ENCODE peak calls at places on chromosomes 6 and 20, in nine cellular contexts. One of them, this sample, is unnamed.

GRCh38 chr20:38165966-38166706 is 1.1 kb upstream of the TGM2 start:
- DNase-seq in uterus: no peak
- DNase-seq in astrocyte of the spinal cord: no peak
- DNase-seq in GM12864: no peak
- DNase-seq in stomach: no peak
- DNase-seq in mucosa of descending colon: no peak
- DNase-seq in OCI-LY7: no peak
- DNase-seq in lung: no peak
- DNase-seq in upper lobe of right lung: peak
- DNase-seq in this sample: no peak

GRCh38 chr6:51535327-51535726 is 552.1 kb downstream of the PKHD1 start:
- DNase-seq in mucosa of descending colon: no peak
- DNase-seq in stomach: no peak
- DNase-seq in lung: no peak
- DNase-seq in uterus: no peak
- DNase-seq in OCI-LY7: no peak
- DNase-seq in astrocyte of the spinal cord: no peak
- DNase-seq in upper lobe of right lung: no peak
- DNase-seq in GM12864: no peak
- DNase-seq in this sample: no peak

GRCh38 chr6:152185158-152185574 is 377.7 kb downstream of the ESR1 start:
- DNase-seq in stomach: no peak
- DNase-seq in uterus: no peak
- DNase-seq in mucosa of descending colon: no peak
- DNase-seq in lung: no peak
- DNase-seq in GM12864: no peak
- DNase-seq in astrocyte of the spinal cord: no peak
- DNase-seq in upper lobe of right lung: no peak
- DNase-seq in OCI-LY7: peak
- DNase-seq in this sample: peak

GRCh38 chr6:158016571-158017383 is 35.1 kb downstream of the SYNJ2 start:
- DNase-seq in astrocyte of the spinal cord: peak
- DNase-seq in lung: no peak
- DNase-seq in OCI-LY7: no peak
- DNase-seq in uterus: no peak
- DNase-seq in stomach: no peak
- DNase-seq in upper lobe of right lung: peak
- DNase-seq in mucosa of descending colon: no peak
- DNase-seq in GM12864: no peak
- DNase-seq in this sample: no peak

GRCh38 chr6:150088481-150089154 is 19.7 kb upstream of the ULBP3 start:
- DNase-seq in GM12864: no peak
- DNase-seq in uterus: no peak
- DNase-seq in astrocyte of the spinal cord: no peak
- DNase-seq in stomach: no peak
- DNase-seq in mucosa of descending colon: no peak
- DNase-seq in lung: no peak
- DNase-seq in OCI-LY7: no peak
- DNase-seq in upper lobe of right lung: no peak
- DNase-seq in this sample: no peak

GRCh38 chr6:63553208-63553607 is 19.1 kb upstream of the LOC128125822 start:
- DNase-seq in uterus: no peak
- DNase-seq in astrocyte of the spinal cord: no peak
- DNase-seq in upper lobe of right lung: no peak
- DNase-seq in GM12864: peak
- DNase-seq in stomach: no peak
- DNase-seq in lung: no peak
- DNase-seq in OCI-LY7: no peak
- DNase-seq in mucosa of descending colon: no peak
- DNase-seq in this sample: peak

GRCh38 chr6:151014404-151015150 is 149.1 kb downstream of the MTHFD1L start:
- DNase-seq in OCI-LY7: peak
- DNase-seq in stomach: peak
- DNase-seq in astrocyte of the spinal cord: peak
- DNase-seq in lung: peak
- DNase-seq in upper lobe of right lung: peak
- DNase-seq in mucosa of descending colon: peak
- DNase-seq in uterus: peak
- DNase-seq in GM12864: peak
- DNase-seq in this sample: peak

GRCh38 chr6:162200945-162201692 is 526.4 kb downstream of the PRKN start:
- DNase-seq in uterus: no peak
- DNase-seq in GM12864: no peak
- DNase-seq in mucosa of descending colon: no peak
- DNase-seq in stomach: no peak
- DNase-seq in lung: no peak
- DNase-seq in upper lobe of right lung: no peak
- DNase-seq in astrocyte of the spinal cord: no peak
- DNase-seq in OCI-LY7: no peak
- DNase-seq in this sample: no peak

GRCh38 chr6:113318553-113318952 is 538.6 kb upstream of the MARCKS start:
- DNase-seq in uterus: no peak
- DNase-seq in lung: no peak
- DNase-seq in mucosa of descending colon: no peak
- DNase-seq in stomach: no peak
- DNase-seq in upper lobe of right lung: no peak
- DNase-seq in GM12864: no peak
- DNase-seq in astrocyte of the spinal cord: peak
- DNase-seq in OCI-LY7: no peak
- DNase-seq in this sample: no peak

GRCh38 chr6:150144294-150144868 is 1.5 kb downstream of the PPP1R14C start:
- DNase-seq in lung: no peak
- DNase-seq in stomach: no peak
- DNase-seq in upper lobe of right lung: no peak
- DNase-seq in mucosa of descending colon: no peak
- DNase-seq in astrocyte of the spinal cord: no peak
- DNase-seq in OCI-LY7: no peak
- DNase-seq in GM12864: no peak
- DNase-seq in uterus: no peak
- DNase-seq in this sample: no peak

GRCh38 chr20:50038169-50038568 is 55.4 kb downstream of the SNAI1 start:
- DNase-seq in stomach: no peak
- DNase-seq in GM12864: no peak
- DNase-seq in lung: no peak
- DNase-seq in mucosa of descending colon: no peak
- DNase-seq in astrocyte of the spinal cord: no peak
- DNase-seq in uterus: no peak
- DNase-seq in OCI-LY7: no peak
- DNase-seq in upper lobe of right lung: no peak
- DNase-seq in this sample: no peak

GRCh38 chr6:14447240-14447639 is 329.7 kb downstream of the CD83 start:
- DNase-seq in upper lobe of right lung: no peak
- DNase-seq in astrocyte of the spinal cord: no peak
- DNase-seq in lung: no peak
- DNase-seq in GM12864: no peak
- DNase-seq in uterus: no peak
- DNase-seq in stomach: no peak
- DNase-seq in OCI-LY7: no peak
- DNase-seq in mucosa of descending colon: no peak
- DNase-seq in this sample: no peak

DNA sequence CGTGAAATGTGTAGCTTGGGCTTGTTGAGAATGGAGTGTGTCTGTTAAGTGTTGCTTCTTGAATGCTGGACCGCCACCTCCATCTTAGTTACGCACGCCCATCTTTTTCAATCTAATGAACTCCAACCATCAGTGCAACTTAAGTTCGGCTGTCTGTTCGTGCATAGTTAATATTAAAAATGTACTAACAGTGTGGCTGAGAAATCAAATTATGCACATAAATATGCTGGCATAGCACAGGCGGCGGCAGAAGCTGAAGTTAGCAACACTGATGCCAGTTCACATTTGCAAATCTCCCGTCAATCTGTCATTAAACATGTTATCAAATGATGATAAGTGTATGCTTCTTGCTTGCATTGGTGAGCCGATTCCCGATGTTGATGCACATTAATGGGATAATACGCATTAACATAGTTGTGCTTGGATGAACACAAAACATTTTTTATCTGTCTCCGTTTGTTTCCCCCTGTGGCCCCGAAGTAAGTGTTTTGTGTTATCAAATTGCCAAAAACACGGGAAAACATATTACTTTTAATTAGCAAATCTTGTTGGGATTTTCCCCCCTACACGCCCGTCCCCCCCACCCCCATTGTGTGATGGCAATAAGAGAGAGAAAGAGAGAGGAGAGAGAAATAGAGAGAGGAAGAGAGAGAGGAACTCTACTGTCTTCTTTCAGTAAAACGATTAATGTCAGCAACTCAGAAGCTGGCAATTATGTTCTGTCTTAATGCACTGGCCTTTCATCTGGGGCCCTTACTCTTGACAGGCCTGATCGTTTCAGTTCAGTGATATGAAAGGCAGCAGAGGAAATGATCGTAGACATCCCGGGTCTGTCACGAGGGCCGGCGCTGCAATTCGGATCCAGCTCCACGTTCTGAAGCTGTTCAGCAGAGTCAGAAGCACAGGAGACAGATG is 309.2 kb downstream of the ZNF217 start:
- DNase-seq in uterus: no peak
- DNase-seq in upper lobe of right lung: no peak
- DNase-seq in astrocyte of the spinal cord: no peak
- DNase-seq in stomach: no peak
- DNase-seq in OCI-LY7: no peak
- DNase-seq in lung: no peak
- DNase-seq in GM12864: no peak
- DNase-seq in mucosa of descending colon: no peak
- DNase-seq in this sample: no peak
- H3K4me3 ChIP-seq in uterus: no peak
- H3K4me3 ChIP-seq in upper lobe of right lung: no peak
- H3K4me3 ChIP-seq in astrocyte of the spinal cord: no peak
- H3K4me3 ChIP-seq in stomach: no peak
- H3K4me3 ChIP-seq in OCI-LY7: no peak
- H3K4me3 ChIP-seq in lung: no peak
- H3K4me3 ChIP-seq in GM12864: no peak
- H3K4me3 ChIP-seq in mucosa of descending colon: no peak
- H3K4me3 ChIP-seq in this sample: no peak

GRCh38 chr20:10478205-10478604 is 43.1 kb downstream of the SLX4IP start:
- DNase-seq in mucosa of descending colon: no peak
- DNase-seq in uterus: no peak
- DNase-seq in upper lobe of right lung: no peak
- DNase-seq in lung: no peak
- DNase-seq in stomach: no peak
- DNase-seq in astrocyte of the spinal cord: no peak
- DNase-seq in OCI-LY7: no peak
- DNase-seq in GM12864: peak
- DNase-seq in this sample: peak

GRCh38 chr20:10476319-10476724 is 41.2 kb downstream of the SLX4IP start:
- DNase-seq in uterus: no peak
- DNase-seq in astrocyte of the spinal cord: no peak
- DNase-seq in stomach: no peak
- DNase-seq in upper lobe of right lung: no peak
- DNase-seq in mucosa of descending colon: no peak
- DNase-seq in lung: no peak
- DNase-seq in OCI-LY7: peak
- DNase-seq in GM12864: peak
- DNase-seq in this sample: peak

GRCh38 chr20:10474606-10475184 is 39.6 kb downstream of the SLX4IP start:
- DNase-seq in mucosa of descending colon: no peak
- DNase-seq in GM12864: no peak
- DNase-seq in stomach: no peak
- DNase-seq in upper lobe of right lung: no peak
- DNase-seq in OCI-LY7: no peak
- DNase-seq in uterus: no peak
- DNase-seq in astrocyte of the spinal cord: no peak
- DNase-seq in lung: no peak
- DNase-seq in this sample: no peak

GRCh38 chr20:10478930-10479329 is 43.8 kb downstream of the SLX4IP start:
- DNase-seq in GM12864: no peak
- DNase-seq in stomach: no peak
- DNase-seq in lung: no peak
- DNase-seq in upper lobe of right lung: no peak
- DNase-seq in astrocyte of the spinal cord: no peak
- DNase-seq in mucosa of descending colon: no peak
- DNase-seq in uterus: no peak
- DNase-seq in OCI-LY7: no peak
- DNase-seq in this sample: no peak

GRCh38 chr20:10475225-10475624 is 40.1 kb downstream of the SLX4IP start:
- DNase-seq in astrocyte of the spinal cord: no peak
- DNase-seq in mucosa of descending colon: no peak
- DNase-seq in GM12864: no peak
- DNase-seq in OCI-LY7: no peak
- DNase-seq in lung: no peak
- DNase-seq in uterus: no peak
- DNase-seq in stomach: no peak
- DNase-seq in upper lobe of right lung: no peak
- DNase-seq in this sample: no peak
- TF ChIP-seq CTCF in astrocyte of the spinal cord: no peak
- TF ChIP-seq CTCF in mucosa of descending colon: no peak
- TF ChIP-seq CTCF in GM12864: no peak
- TF ChIP-seq CTCF in OCI-LY7: no peak
- TF ChIP-seq CTCF in lung: no peak
- TF ChIP-seq CTCF in uterus: no peak
- TF ChIP-seq CTCF in stomach: no peak
- TF ChIP-seq CTCF in upper lobe of right lung: no peak
- TF ChIP-seq CTCF in this sample: no peak

GRCh38 chr20:45209924-45210323 is 3.1 kb downstream of the SEMG1 start:
- DNase-seq in mucosa of descending colon: no peak
- DNase-seq in GM12864: no peak
- DNase-seq in uterus: no peak
- DNase-seq in OCI-LY7: no peak
- DNase-seq in lung: no peak
- DNase-seq in astrocyte of the spinal cord: no peak
- DNase-seq in stomach: no peak
- DNase-seq in upper lobe of right lung: no peak
- DNase-seq in this sample: no peak
- H3K4me3 ChIP-seq in mucosa of descending colon: no peak
- H3K4me3 ChIP-seq in GM12864: no peak
- H3K4me3 ChIP-seq in uterus: no peak
- H3K4me3 ChIP-seq in OCI-LY7: no peak
- H3K4me3 ChIP-seq in lung: no peak
- H3K4me3 ChIP-seq in astrocyte of the spinal cord: no peak
- H3K4me3 ChIP-seq in stomach: no peak
- H3K4me3 ChIP-seq in upper lobe of right lung: no peak
- H3K4me3 ChIP-seq in this sample: no peak

DNA sequence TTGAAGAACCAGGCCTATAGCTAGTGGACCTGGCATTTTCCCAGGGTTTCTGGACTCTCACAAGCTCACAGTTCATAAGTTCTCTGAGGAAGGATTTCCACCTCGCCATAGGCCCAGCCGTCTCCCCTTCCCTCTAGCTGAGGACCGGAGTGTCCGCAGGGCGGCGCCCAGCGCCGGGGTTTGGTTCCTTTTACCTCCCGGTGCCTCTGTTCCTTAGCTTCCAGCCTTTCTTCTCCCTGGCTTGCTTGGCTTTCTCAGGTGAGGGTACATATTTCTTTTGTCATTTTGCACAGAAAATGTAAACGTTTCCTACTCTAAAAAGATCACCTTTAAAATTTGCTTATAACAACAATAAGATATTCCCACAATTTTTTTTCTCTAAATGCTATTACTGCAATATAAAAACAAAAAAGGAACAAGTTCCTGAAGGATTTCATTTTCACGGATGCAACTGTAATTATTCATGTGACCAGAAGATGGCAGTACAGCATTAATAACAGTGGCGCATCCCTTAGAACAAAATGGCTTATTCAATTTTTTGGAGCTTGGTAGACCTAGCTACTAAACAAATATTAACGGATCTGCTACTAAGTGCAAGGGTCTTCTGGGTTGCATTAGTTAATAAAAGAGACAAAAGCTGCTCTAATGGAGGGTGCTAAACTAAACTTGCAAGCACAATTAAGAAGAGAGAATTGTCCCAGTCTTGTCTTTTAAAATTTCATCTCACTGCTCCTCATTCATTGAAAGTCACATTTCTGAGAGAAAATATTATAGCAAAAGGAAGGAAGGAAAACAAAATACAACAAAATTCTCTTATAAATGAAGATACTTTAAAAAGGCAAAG is 172.9 kb downstream of the ADGRG6 start:
- DNase-seq in OCI-LY7: peak
- DNase-seq in lung: no peak
- DNase-seq in mucosa of descending colon: peak
- DNase-seq in astrocyte of the spinal cord: peak
- DNase-seq in stomach: peak
- DNase-seq in uterus: no peak
- DNase-seq in GM12864: peak
- DNase-seq in upper lobe of right lung: peak
- DNase-seq in this sample: peak
- TF ChIP-seq CTCF in OCI-LY7: peak
- TF ChIP-seq CTCF in lung: peak
- TF ChIP-seq CTCF in mucosa of descending colon: peak
- TF ChIP-seq CTCF in astrocyte of the spinal cord: peak
- TF ChIP-seq CTCF in stomach: peak
- TF ChIP-seq CTCF in uterus: peak
- TF ChIP-seq CTCF in GM12864: peak
- TF ChIP-seq CTCF in upper lobe of right lung: peak
- TF ChIP-seq CTCF in this sample: peak